ENCODE peak calls at places on chromosome 15, in four cellular contexts. One of them, this sample, is unnamed.
A peak's percentile ranks its signal among the peaks of the same experiment; 100 is the strongest.

GRCh38 chr15:101266034-101266433 is 11.3 kb downstream of the SELENOS start:
- DNase-seq in transverse colon: no peak
- DNase-seq in stomach: no peak
- DNase-seq in sigmoid colon: no peak
- DNase-seq in this sample: no peak

GRCh38 chr15:63188247-63188936 is 1.0 kb upstream of the RAB8B start:
- DNase-seq in transverse colon: no peak
- DNase-seq in stomach: no peak
- DNase-seq in sigmoid colon: no peak
- DNase-seq in this sample: no peak

GRCh38 chr15:73647259-73648026 is 14.3 kb upstream of the NPTN start:
- DNase-seq in transverse colon: no peak
- DNase-seq in sigmoid colon: no peak
- DNase-seq in stomach: no peak
- DNase-seq in this sample: no peak

GRCh38 chr15:44713006-44713966 is 2.0 kb downstream of the B2M start:
- DNase-seq in stomach: no peak
- DNase-seq in transverse colon: no peak
- DNase-seq in sigmoid colon: no peak
- DNase-seq in this sample: no peak

GRCh38 chr15:63080638-63081250 is 38.2 kb downstream of the TPM1 start:
- DNase-seq in stomach: no peak
- DNase-seq in transverse colon: no peak
- DNase-seq in sigmoid colon: no peak
- DNase-seq in this sample: no peak

GRCh38 chr15:40743466-40743865 is 11.6 kb downstream of the RMDN3 start:
- DNase-seq in stomach: no peak
- DNase-seq in transverse colon: no peak
- DNase-seq in sigmoid colon: peak; percentile 42
- DNase-seq in this sample: peak; percentile 73

GRCh38 chr15:25543156-25543555 is 104.3 kb upstream of the UBE3A start:
- DNase-seq in stomach: no peak
- DNase-seq in transverse colon: peak; percentile 31
- DNase-seq in sigmoid colon: peak; percentile 90
- DNase-seq in this sample: no peak

GRCh38 chr15:92035961-92036360 is 182.5 kb downstream of the SLCO3A1 start:
- DNase-seq in sigmoid colon: no peak
- DNase-seq in transverse colon: no peak
- DNase-seq in stomach: no peak
- DNase-seq in this sample: no peak

GRCh38 chr15:68047826-68048225 is 6.3 kb upstream of the PIAS1 start:
- DNase-seq in sigmoid colon: no peak
- DNase-seq in transverse colon: no peak
- DNase-seq in stomach: no peak
- DNase-seq in this sample: no peak

GRCh38 chr15:39852237-39852636 is 67.8 kb downstream of the GPR176 start:
- DNase-seq in sigmoid colon: no peak
- DNase-seq in stomach: no peak
- DNase-seq in transverse colon: no peak
- DNase-seq in this sample: no peak

GRCh38 chr15:43169888-43170287 is 15.3 kb upstream of the CCNDBP1 start:
- DNase-seq in sigmoid colon: no peak
- DNase-seq in stomach: no peak
- DNase-seq in transverse colon: no peak
- DNase-seq in this sample: no peak

GRCh38 chr15:41115088-41115651 is 910 bp downstream of the INO80 start:
- DNase-seq in transverse colon: no peak
- DNase-seq in stomach: no peak
- DNase-seq in sigmoid colon: no peak
- DNase-seq in this sample: no peak

GRCh38 chr15:57218826-57219576 is 157.3 kb upstream of the CGNL1 start:
- DNase-seq in transverse colon: no peak
- DNase-seq in sigmoid colon: no peak
- DNase-seq in stomach: no peak
- DNase-seq in this sample: no peak

GRCh38 chr15:96115642-96116041 is 214.9 kb upstream of the NR2F2 start:
- DNase-seq in sigmoid colon: no peak
- DNase-seq in stomach: no peak
- DNase-seq in transverse colon: no peak
- DNase-seq in this sample: no peak

GRCh38 chr15:84699538-84700191 is 16.3 kb downstream of the SEC11A start:
- DNase-seq in stomach: no peak
- DNase-seq in sigmoid colon: no peak
- DNase-seq in transverse colon: no peak
- DNase-seq in this sample: no peak

GRCh38 chr15:73899197-73900128 is 26.1 kb downstream of the TBC1D21 start:
- DNase-seq in sigmoid colon: no peak
- DNase-seq in stomach: no peak
- DNase-seq in transverse colon: no peak
- DNase-seq in this sample: no peak

GRCh38 chr15:98777426-98777825 is 129.1 kb downstream of the IGF1R start:
- DNase-seq in stomach: no peak
- DNase-seq in sigmoid colon: no peak
- DNase-seq in transverse colon: no peak
- DNase-seq in this sample: no peak

GRCh38 chr15:78714890-78715289 is 73.9 kb upstream of the CHRNB4 start:
- DNase-seq in stomach: no peak
- DNase-seq in transverse colon: no peak
- DNase-seq in sigmoid colon: no peak
- DNase-seq in this sample: no peak

GRCh38 chr15:85527907-85528306 is 147.5 kb downstream of the AKAP13 start:
- DNase-seq in transverse colon: no peak
- DNase-seq in stomach: no peak
- DNase-seq in sigmoid colon: no peak
- DNase-seq in this sample: no peak

GRCh38 chr15:85514413-85514812 is 134.0 kb downstream of the AKAP13 start:
- DNase-seq in sigmoid colon: no peak
- DNase-seq in transverse colon: no peak
- DNase-seq in stomach: no peak
- DNase-seq in this sample: no peak

GRCh38 chr15:28977377-28978010 is 91.7 kb downstream of the APBA2 start:
- DNase-seq in transverse colon: no peak
- DNase-seq in sigmoid colon: no peak
- DNase-seq in stomach: no peak
- DNase-seq in this sample: no peak

GRCh38 chr15:50907866-50908208 is 646 bp upstream of the AP4E1 start:
- DNase-seq in stomach: peak; percentile 28
- DNase-seq in sigmoid colon: no peak
- DNase-seq in transverse colon: peak; percentile 46
- DNase-seq in this sample: peak; percentile 65

GRCh38 chr15:66748320-66748779 is 46.3 kb downstream of the SMAD6 start:
- DNase-seq in stomach: no peak
- DNase-seq in sigmoid colon: no peak
- DNase-seq in transverse colon: no peak
- DNase-seq in this sample: no peak

GRCh38 chr15:101692799-101693198 is 31.5 kb downstream of the TARS3 start:
- DNase-seq in sigmoid colon: no peak
- DNase-seq in transverse colon: no peak
- DNase-seq in stomach: no peak
- DNase-seq in this sample: no peak

GRCh38 chr15:56496635-56497034 is 31.7 kb upstream of the MNS1 start:
- DNase-seq in sigmoid colon: no peak
- DNase-seq in stomach: no peak
- DNase-seq in transverse colon: no peak
- DNase-seq in this sample: no peak

GRCh38 chr15:92611995-92612745 is 43.4 kb downstream of the FAM174B start:
- DNase-seq in stomach: no peak
- DNase-seq in sigmoid colon: peak; percentile 59
- DNase-seq in transverse colon: no peak
- DNase-seq in this sample: peak; percentile 27

GRCh38 chr15:36925671-36926421 is 174.5 kb downstream of the MEIS2 start:
- DNase-seq in sigmoid colon: no peak
- DNase-seq in stomach: no peak
- DNase-seq in transverse colon: no peak
- DNase-seq in this sample: no peak

GRCh38 chr15:27249046-27249722 is 278.2 kb downstream of the GABRG3 start:
- DNase-seq in sigmoid colon: no peak
- DNase-seq in stomach: no peak
- DNase-seq in transverse colon: no peak
- DNase-seq in this sample: no peak

GRCh38 chr15:33448961-33449611 is 138.3 kb downstream of the RYR3 start:
- DNase-seq in sigmoid colon: no peak
- DNase-seq in transverse colon: no peak
- DNase-seq in stomach: no peak
- DNase-seq in this sample: no peak

GRCh38 chr15:32716960-32717289 is 879 bp upstream of the GREM1 start:
- DNase-seq in sigmoid colon: no peak
- DNase-seq in transverse colon: no peak
- DNase-seq in stomach: no peak
- DNase-seq in this sample: no peak

GRCh38 chr15:29747837-29748417 is 74.3 kb downstream of the TJP1 start:
- DNase-seq in sigmoid colon: no peak
- DNase-seq in stomach: no peak
- DNase-seq in transverse colon: no peak
- DNase-seq in this sample: no peak

GRCh38 chr15:77266708-77267387 is 153.1 kb downstream of the PEAK1 start:
- DNase-seq in transverse colon: no peak
- DNase-seq in stomach: no peak
- DNase-seq in sigmoid colon: no peak
- DNase-seq in this sample: no peak

GRCh38 chr15:52808441-52808840 is 18.3 kb upstream of the ONECUT1 start:
- DNase-seq in transverse colon: no peak
- DNase-seq in stomach: no peak
- DNase-seq in sigmoid colon: no peak
- DNase-seq in this sample: no peak

GRCh38 chr15:35005933-35006332 is 17.8 kb upstream of the ZNF770 start:
- DNase-seq in stomach: no peak
- DNase-seq in sigmoid colon: no peak
- DNase-seq in transverse colon: no peak
- DNase-seq in this sample: no peak

GRCh38 chr15:33994005-33994615 is 25.8 kb downstream of the CHRM5 start:
- DNase-seq in sigmoid colon: no peak
- DNase-seq in transverse colon: no peak
- DNase-seq in stomach: no peak
- DNase-seq in this sample: no peak

GRCh38 chr15:57290826-57291225 is 85.5 kb upstream of the CGNL1 start:
- DNase-seq in transverse colon: no peak
- DNase-seq in stomach: no peak
- DNase-seq in sigmoid colon: no peak
- DNase-seq in this sample: no peak

GRCh38 chr15:96158938-96159337 is 171.6 kb upstream of the NR2F2 start:
- DNase-seq in stomach: no peak
- DNase-seq in transverse colon: no peak
- DNase-seq in sigmoid colon: no peak
- DNase-seq in this sample: no peak

GRCh38 chr15:85685366-85685765 is 109.4 kb downstream of the KLHL25 start:
- DNase-seq in stomach: no peak
- DNase-seq in sigmoid colon: no peak
- DNase-seq in transverse colon: no peak
- DNase-seq in this sample: no peak

DNA sequence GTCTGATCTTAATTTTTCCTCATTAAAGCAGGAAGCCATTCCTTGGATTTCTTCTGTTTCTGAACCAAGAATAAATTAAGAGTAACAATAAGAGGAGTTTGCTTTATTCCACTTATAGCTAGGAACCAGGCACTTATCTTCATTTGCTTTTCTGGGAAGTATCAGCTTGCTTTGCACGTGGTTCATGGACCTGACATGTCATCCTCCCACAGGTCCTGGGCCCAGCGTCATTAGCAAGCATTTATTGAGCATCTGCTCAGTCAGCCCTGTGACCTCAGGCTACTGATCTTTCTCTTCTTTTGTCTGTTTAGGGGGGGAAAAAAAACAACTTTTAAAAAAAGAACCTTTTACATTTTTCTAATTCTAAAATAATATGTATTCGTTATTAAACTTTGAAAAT is 34.7 kb upstream of the CRTC3 start:
- DNase-seq in transverse colon: no peak
- DNase-seq in sigmoid colon: no peak
- DNase-seq in stomach: no peak
- DNase-seq in this sample: no peak
- H3K36me3 ChIP-seq in transverse colon: no peaks in the 10 kb centered on the region
- H3K36me3 ChIP-seq in sigmoid colon: peaks cover 100% of the 10 kb centered on the region
- H3K36me3 ChIP-seq in stomach: peaks cover 100% of the 10 kb centered on the region
- H3K36me3 ChIP-seq in this sample: no peaks in the 10 kb centered on the region

GRCh38 chr15:70435872-70436271 is 327.5 kb downstream of the UACA start:
- DNase-seq in transverse colon: no peak
- DNase-seq in stomach: no peak
- DNase-seq in sigmoid colon: no peak
- DNase-seq in this sample: no peak
- H3K27ac ChIP-seq in transverse colon: peak overlapping the region; percentile 58
- H3K27ac ChIP-seq in stomach: peak overlapping the region; percentile 84
- H3K27ac ChIP-seq in sigmoid colon: no peak overlapping the region
- H3K27ac ChIP-seq in this sample: no peak overlapping the region

GRCh38 chr15:60349589-60349988 is 48.2 kb downstream of the ANXA2 start:
- DNase-seq in transverse colon: no peak
- DNase-seq in stomach: no peak
- DNase-seq in sigmoid colon: no peak
- DNase-seq in this sample: no peak
- H3K36me3 ChIP-seq in transverse colon: no peaks in the 10 kb centered on the region
- H3K36me3 ChIP-seq in stomach: peaks cover 95% of the 10 kb centered on the region
- H3K36me3 ChIP-seq in sigmoid colon: peaks cover 89% of the 10 kb centered on the region
- H3K36me3 ChIP-seq in this sample: no peaks in the 10 kb centered on the region

GRCh38 chr15:75662823-75663519 is 15.3 kb downstream of the SNX33 start:
- DNase-seq in sigmoid colon: no peak
- DNase-seq in transverse colon: no peak
- DNase-seq in stomach: no peak
- DNase-seq in this sample: no peak
- H3K27ac ChIP-seq in sigmoid colon: peak overlapping the region; percentile 90
- H3K27ac ChIP-seq in transverse colon: peak overlapping the region; percentile 87
- H3K27ac ChIP-seq in stomach: peak overlapping the region; percentile 87
- H3K27ac ChIP-seq in this sample: peak overlapping the region; percentile 78

GRCh38 chr15:71455878-71456277 is 340.6 kb downstream of the THSD4 start:
- DNase-seq in transverse colon: no peak
- DNase-seq in stomach: no peak
- DNase-seq in sigmoid colon: no peak
- DNase-seq in this sample: no peak
- H3K36me3 ChIP-seq in transverse colon: no peaks in the 10 kb centered on the region
- H3K36me3 ChIP-seq in stomach: no peaks in the 10 kb centered on the region
- H3K36me3 ChIP-seq in sigmoid colon: no peaks in the 10 kb centered on the region
- H3K36me3 ChIP-seq in this sample: no peaks in the 10 kb centered on the region

DNA sequence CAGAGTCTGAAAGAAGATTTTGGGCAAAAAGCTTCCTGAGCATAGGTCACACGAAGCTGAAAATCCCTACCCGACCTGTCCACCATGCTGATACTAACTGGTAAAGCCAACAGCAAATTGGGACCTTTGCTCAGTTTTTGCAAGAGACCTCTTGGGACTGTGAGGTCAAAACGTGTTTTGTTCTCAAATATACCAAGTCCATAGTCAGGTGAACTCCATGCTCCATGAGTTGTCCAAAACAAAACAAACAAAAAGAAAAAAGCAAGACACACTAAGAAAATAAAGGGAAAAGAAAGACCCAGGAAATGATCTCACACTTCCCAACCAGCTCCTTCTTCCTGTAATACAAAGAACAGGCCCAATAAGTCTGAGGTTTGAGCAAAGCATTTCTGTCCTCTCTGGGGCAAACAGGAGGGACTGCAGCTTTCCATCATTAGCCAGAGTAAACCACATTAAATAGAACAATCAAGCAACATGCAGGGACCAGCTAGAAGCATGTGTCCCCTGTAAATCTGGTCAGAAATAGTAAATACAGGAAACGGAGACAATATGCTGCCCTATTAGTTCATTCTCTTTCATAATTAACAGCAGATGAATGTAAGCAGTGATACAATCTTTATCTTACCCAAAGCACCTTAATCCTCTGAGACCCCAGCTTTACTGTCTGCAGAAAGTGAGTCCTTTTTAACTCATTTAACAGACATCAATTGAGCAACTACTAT is 125.0 kb upstream of the LIPC start:
- DNase-seq in transverse colon: no peak
- DNase-seq in stomach: no peak
- DNase-seq in sigmoid colon: no peak
- DNase-seq in this sample: no peak
- H3K27ac ChIP-seq in transverse colon: no peak overlapping the region
- H3K27ac ChIP-seq in stomach: peak overlapping the region; percentile 20
- H3K27ac ChIP-seq in sigmoid colon: no peak overlapping the region
- H3K27ac ChIP-seq in this sample: no peak overlapping the region

This sample was measured in Peyer's patch.